ENCODE peak calls at places on chromosomes 3 and 15, in seven cellular contexts. T is T-helper 9 cell; B is uterus; R is NCI-H1092; K is stimulated activated CD8-positive, alpha-beta memory T cell treated with anti-CD3 and anti-CD28 coated beads, Interleukin-7, amount 100 ng/mL, for 4 hours; E is activated naive CD4-positive, alpha-beta T cell; I is Right ventricle myocardium superior. W is an unnamed sample.

GRCh38 chr3:126536126-126536525 is 12.2 kb downstream of the CHST13 start:
- DNase-seq in T (no peak), B (no peak), R (no peak), K (no peak), E (no peak), I (peak), W (no peak)

GRCh38 chr15:72472907-72473669 is 1.0 kb upstream of the ARIH1 start:
- DNase-seq in T (no peak), B (no peak), R (no peak), K (no peak), E (no peak), I (no peak), W (no peak)

GRCh38 chr3:168620854-168621253 is 525.1 kb upstream of the GOLIM4 start:
- DNase-seq in T (no peak), B (no peak), R (peak), K (no peak), E (no peak), I (no peak), W (no peak)

GRCh38 chr3:51711352-51712019 is 4.6 kb downstream of the GRM2 start:
- DNase-seq in T (no peak), B (no peak), R (no peak), K (no peak), E (no peak), I (no peak), W (no peak)

GRCh38 chr3:144502398-144502797 is 530.8 kb downstream of the DIPK2A start:
- DNase-seq in T (no peak), B (no peak), R (no peak), K (no peak), E (no peak), I (no peak), W (no peak)

GRCh38 chr3:179069762-179070390 is 1.7 kb downstream of the ZMAT3 start:
- DNase-seq in T (no peak), B (no peak), R (no peak), K (no peak), E (no peak), I (no peak), W (no peak)

GRCh38 chr15:26889298-26889898 is 22.5 kb downstream of the GABRA5 start:
- DNase-seq in T (peak), B (no peak), R (peak), K (peak), E (no peak), I (no peak), W (peak)

GRCh38 chr3:101038393-101038792 is 45.2 kb upstream of the ABI3BP start:
- DNase-seq in T (no peak), B (no peak), R (no peak), K (no peak), E (no peak), I (no peak), W (no peak)

GRCh38 chr15:64527263-64527984 is 67.0 kb downstream of the ZNF609 start:
- DNase-seq in T (no peak), B (no peak), R (no peak), K (no peak), E (no peak), I (no peak), W (no peak)

GRCh38 chr15:42202653-42203052 is 5.5 kb downstream of the VPS39 start:
- DNase-seq in T (no peak), B (no peak), R (no peak), K (no peak), E (no peak), I (no peak), W (no peak)

GRCh38 chr3:160801386-160802118 is 45.5 kb downstream of the PPM1L start:
- DNase-seq in T (no peak), B (no peak), R (no peak), K (peak), E (no peak), I (peak), W (no peak)

GRCh38 chr15:91186892-91187644 is 87.0 kb downstream of the SV2B start:
- DNase-seq in T (no peak), B (no peak), R (no peak), K (no peak), E (no peak), I (no peak), W (no peak)

GRCh38 chr15:28921925-28922711 is 36.3 kb downstream of the APBA2 start:
- DNase-seq in T (no peak), B (no peak), R (no peak), K (no peak), E (no peak), I (no peak), W (no peak)

GRCh38 chr3:46215810-46216414 is 7.8 kb upstream of the CCR1 start:
- DNase-seq in T (no peak), B (no peak), R (no peak), K (no peak), E (no peak), I (no peak), W (no peak)

GRCh38 chr3:143121240-143122088 is 1.9 kb downstream of the CHST2 start:
- DNase-seq in T (peak), B (peak), R (no peak), K (peak), E (peak), I (peak), W (peak)

GRCh38 chr3:46297658-46298423 is 55.6 kb downstream of the CCR3 start:
- DNase-seq in T (no peak), B (no peak), R (no peak), K (no peak), E (no peak), I (no peak), W (no peak)

GRCh38 chr3:33886015-33886414 is 87.6 kb downstream of the PDCD6IP start:
- DNase-seq in T (no peak), B (no peak), R (no peak), K (no peak), E (no peak), I (no peak), W (no peak)

GRCh38 chr3:170599083-170599482 is 13.2 kb upstream of the SLC7A14 start:
- DNase-seq in T (no peak), B (no peak), R (no peak), K (no peak), E (no peak), I (no peak), W (no peak)

GRCh38 chr3:75906555-75907112 is 121.3 kb upstream of the ZNF717 start:
- DNase-seq in T (no peak), B (no peak), R (peak), K (no peak), E (no peak), I (no peak), W (no peak)